ENCODE peak calls at places on chromosome 1, in six cellular contexts. O is astrocyte of the spinal cord, M is cardiac fibroblast, X is GM23248, P is fibroblast of the aortic adventitia, G is AG10803. Z is an unnamed sample.

GRCh38 chr1:183970516-183971300 is 66.8 kb downstream of the COLGALT2 start:
- DNase-seq in M (no peak), X (no peak), O (no peak), P (no peak), G (no peak), Z (no peak)

GRCh38 chr1:116203192-116203723 is 92.1 kb downstream of the MAB21L3 start:
- DNase-seq in X (peak), P (no peak), M (no peak), G (no peak), O (no peak), Z (no peak)

GRCh38 chr1:1911390-1912041 is 3.5 kb upstream of the CALML6 start:
- DNase-seq in X (no peak), P (no peak), M (no peak), G (no peak), O (no peak), Z (no peak)

GRCh38 chr1:23065385-23065784 is 46.1 kb downstream of the KDM1A start:
- DNase-seq in M (no peak), O (no peak), G (no peak), X (no peak), P (no peak), Z (no peak)

GRCh38 chr1:187413770-187414169 is 585.0 kb downstream of the PLA2G4A start:
- DNase-seq in O (peak), M (peak), X (no peak), P (no peak), G (no peak), Z (peak)

GRCh38 chr1:231315887-231316286 is 21.8 kb downstream of the EXOC8 start:
- DNase-seq in X (peak), P (peak), O (peak), M (peak), G (peak), Z (peak)

GRCh38 chr1:17507916-17508315 is 31.6 kb upstream of the ARHGEF10L start:
- DNase-seq in X (peak), P (no peak), M (no peak), O (no peak), G (no peak), Z (no peak)

GRCh38 chr1:207578796-207579435 is 66.0 kb upstream of the CR1L start:
- DNase-seq in M (no peak), X (no peak), O (no peak), G (no peak), P (no peak), Z (no peak)

GRCh38 chr1:63813829-63814277 is 40.0 kb downstream of the ROR1 start:
- DNase-seq in O (peak), X (peak), M (peak), P (peak), G (peak), Z (peak)

GRCh38 chr1:114033219-114033706 is 54.0 kb downstream of the OLFML3 start:
- DNase-seq in P (no peak), O (no peak), M (peak), G (no peak), X (peak), Z (peak)

GRCh38 chr1:119286587-119287181 is 81.9 kb upstream of the HAO2 start:
- DNase-seq in P (peak), X (peak), G (peak), O (peak), M (peak), Z (peak)

GRCh38 chr1:22131875-22132486 is 10.9 kb downstream of the WNT4 start:
- DNase-seq in M (no peak), O (no peak), X (peak), G (no peak), P (no peak), Z (no peak)

GRCh38 chr1:219961684-219962083 is 33.3 kb upstream of the SLC30A10 start:
- DNase-seq in P (no peak), X (no peak), M (no peak), O (no peak), G (no peak), Z (no peak)

GRCh38 chr1:235648954-235649721 is 446 bp downstream of the GNG4 start:
- DNase-seq in M (peak), G (peak), P (peak), X (peak), O (peak), Z (peak)

GRCh38 chr1:101017448-101017847 is 8.1 kb downstream of the DPH5 start:
- DNase-seq in X (no peak), M (no peak), O (no peak), P (no peak), G (no peak), Z (no peak)
- H3K4me3 ChIP-seq in X (no peak), M (no peak), O (no peak), P (no peak), G (no peak), Z (no peak)

DNA sequence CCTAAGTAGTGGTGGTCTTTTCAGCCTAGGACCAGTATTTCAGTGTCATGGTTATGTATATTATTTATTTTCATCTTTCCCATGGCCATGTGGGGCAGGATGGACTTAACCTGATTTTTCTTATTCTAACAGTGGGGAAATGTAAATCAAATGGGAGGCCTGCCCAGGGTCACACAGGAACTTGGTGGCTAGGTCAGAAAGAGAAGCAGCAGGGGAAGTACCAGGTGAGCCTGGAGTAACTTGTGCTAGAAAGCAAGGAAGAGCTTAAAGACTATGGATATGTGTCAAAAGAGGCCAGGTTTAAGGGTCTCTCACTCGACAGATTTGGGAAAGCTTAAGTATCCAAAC is 936 bp downstream of the ZFP69B start:
- DNase-seq in P (no peak), O (no peak), X (no peak), M (no peak), G (no peak), Z (no peak)
- H3K4me3 ChIP-seq in P (peak), O (peak), X (peak), M (peak), G (peak), Z (peak)

GRCh38 chr1:25020851-25021585 is 90.9 kb upstream of the RUNX3 start:
- DNase-seq in M (no peak), X (no peak), O (no peak), P (no peak), G (no peak), Z (no peak)

GRCh38 chr1:25023826-25024225 is 93.8 kb upstream of the RUNX3 start:
- DNase-seq in M (no peak), P (no peak), O (no peak), G (no peak), X (no peak), Z (no peak)

GRCh38 chr1:25023190-25023578 is 93.1 kb upstream of the RUNX3 start:
- DNase-seq in P (no peak), O (no peak), G (no peak), M (no peak), X (no peak), Z (no peak)

GRCh38 chr1:25021586-25022215 is 91.6 kb upstream of the RUNX3 start:
- DNase-seq in O (no peak), M (no peak), P (no peak), X (no peak), G (no peak), Z (no peak)

DNA sequence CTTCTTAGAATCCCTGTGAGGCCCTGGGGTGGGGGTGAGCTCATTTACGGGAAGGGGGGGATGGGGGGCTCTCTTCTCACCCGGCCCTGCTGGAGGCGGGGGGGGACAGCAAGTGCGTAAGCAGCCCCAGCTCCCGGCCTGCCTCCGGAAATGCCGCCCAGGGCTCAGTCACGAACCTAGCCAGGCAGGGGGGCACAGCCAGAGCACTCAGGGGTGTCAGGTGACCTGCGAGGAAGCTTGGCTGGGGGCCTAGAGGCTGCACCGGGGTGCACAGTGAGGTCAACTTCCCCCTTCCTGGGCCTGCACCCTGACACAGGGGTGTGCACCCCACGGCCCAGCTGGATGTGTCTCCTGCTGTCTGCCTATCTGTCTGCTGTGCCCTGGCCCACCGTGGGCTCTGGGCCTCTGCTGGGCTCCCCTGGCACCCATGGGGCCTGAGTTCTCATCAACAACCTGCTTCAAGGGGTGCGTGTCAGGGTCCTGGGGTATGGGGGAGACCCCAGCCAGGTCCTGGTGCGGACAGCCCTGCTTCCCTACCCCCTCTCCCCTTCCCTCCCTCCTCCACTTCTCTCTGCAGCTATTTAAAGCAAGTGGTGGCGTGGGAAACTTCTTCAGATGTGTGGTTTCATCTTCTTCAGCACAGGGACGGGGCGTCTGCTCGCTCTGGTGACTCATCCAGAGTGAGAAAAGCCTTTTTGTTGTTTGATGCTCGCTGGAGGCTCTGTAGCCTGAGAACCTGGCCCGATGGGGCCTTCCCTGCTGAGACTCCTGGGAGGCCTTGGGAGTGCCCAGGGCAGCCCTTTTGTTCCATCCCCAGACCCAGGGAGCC is 92.5 kb upstream of the RUNX3 start:
- DNase-seq in O (peak), M (peak), X (peak), P (peak), G (peak), Z (peak)
- H3K4me3 ChIP-seq in O (no peak), M (no peak), X (no peak), P (no peak), G (no peak), Z (peak)

DNA sequence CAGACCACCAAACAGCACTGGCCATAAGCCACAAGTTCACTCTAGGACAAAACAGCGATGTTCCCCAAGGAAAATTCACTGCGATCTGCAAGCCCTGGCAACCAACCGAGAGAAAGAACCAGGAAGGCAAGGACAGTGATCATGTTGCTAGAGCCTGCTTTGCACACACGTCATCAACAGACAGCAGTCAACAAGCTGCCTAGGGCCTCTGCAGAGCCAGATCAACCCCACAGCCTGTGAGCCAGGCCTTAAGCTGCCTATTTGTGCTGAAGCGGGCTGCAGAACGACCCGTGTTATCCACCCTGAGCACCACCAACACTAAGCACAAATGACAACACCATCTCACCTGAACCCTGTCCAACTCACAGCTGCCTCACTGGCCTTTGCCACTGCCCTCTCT is 6.2 kb upstream of the YRDC start:
- DNase-seq in M (no peak), X (peak), O (no peak), P (peak), G (no peak), Z (no peak)
- H3K4me3 ChIP-seq in M (no peak), X (no peak), O (no peak), P (no peak), G (no peak), Z (no peak)

Z was measured in fibroblast of pulmonary artery.